ENCODE peak calls at places on chromosomes 11 and 22, in four cellular contexts. W is HepG2, K is K562, N is SK-N-SH. T is an unnamed sample.

GRCh38 chr22:20965104-20965887 is 1.8 kb upstream of the AIFM3 start:
- DNase-seq in W (no peak), K (peak), N (peak), T (no peak)

GRCh38 chr22:25627271-25627848 is 62.9 kb downstream of the GRK3 start:
- DNase-seq in W (no peak), K (no peak), N (peak), T (no peak)

GRCh38 chr22:16824718-16825687 is at the start of gene XKR3:
- DNase-seq in W (no peak), K (no peak), N (no peak), T (peak)

GRCh38 chr11:60870276-60870675 is 2.9 kb downstream of the ZP1 start:
- DNase-seq in W (no peak), K (peak), N (peak), T (no peak)

GRCh38 chr11:93490996-93491618 is 52.1 kb downstream of the SMCO4 start:
- DNase-seq in W (no peak), K (peak), N (no peak), T (no peak)

GRCh38 chr22:35451602-35452001 is 51.7 kb downstream of the MCM5 start:
- DNase-seq in W (no peak), K (no peak), N (no peak), T (no peak)

GRCh38 chr11:108341654-108342053 is 118.8 kb downstream of the ATM start:
- DNase-seq in W (no peak), K (no peak), N (no peak), T (no peak)

GRCh38 chr11:43579171-43579918 is 101.2 kb upstream of the HSD17B12 start:
- DNase-seq in W (no peak), K (peak), N (peak), T (no peak)

GRCh38 chr11:33476945-33477584 is 219.9 kb downstream of the HIPK3 start:
- DNase-seq in W (no peak), K (no peak), N (no peak), T (no peak)

GRCh38 chr22:35409783-35410662 is 10.1 kb downstream of the MCM5 start:
- DNase-seq in W (no peak), K (no peak), N (no peak), T (peak)

GRCh38 chr22:42959472-42960145 is 55.3 kb downstream of the PACSIN2 start:
- DNase-seq in W (peak), K (peak), N (peak), T (no peak)

GRCh38 chr22:41286639-41287091 is 678 bp upstream of the RANGAP1 start:
- DNase-seq in W (peak), K (no peak), N (peak), T (peak)

DNA sequence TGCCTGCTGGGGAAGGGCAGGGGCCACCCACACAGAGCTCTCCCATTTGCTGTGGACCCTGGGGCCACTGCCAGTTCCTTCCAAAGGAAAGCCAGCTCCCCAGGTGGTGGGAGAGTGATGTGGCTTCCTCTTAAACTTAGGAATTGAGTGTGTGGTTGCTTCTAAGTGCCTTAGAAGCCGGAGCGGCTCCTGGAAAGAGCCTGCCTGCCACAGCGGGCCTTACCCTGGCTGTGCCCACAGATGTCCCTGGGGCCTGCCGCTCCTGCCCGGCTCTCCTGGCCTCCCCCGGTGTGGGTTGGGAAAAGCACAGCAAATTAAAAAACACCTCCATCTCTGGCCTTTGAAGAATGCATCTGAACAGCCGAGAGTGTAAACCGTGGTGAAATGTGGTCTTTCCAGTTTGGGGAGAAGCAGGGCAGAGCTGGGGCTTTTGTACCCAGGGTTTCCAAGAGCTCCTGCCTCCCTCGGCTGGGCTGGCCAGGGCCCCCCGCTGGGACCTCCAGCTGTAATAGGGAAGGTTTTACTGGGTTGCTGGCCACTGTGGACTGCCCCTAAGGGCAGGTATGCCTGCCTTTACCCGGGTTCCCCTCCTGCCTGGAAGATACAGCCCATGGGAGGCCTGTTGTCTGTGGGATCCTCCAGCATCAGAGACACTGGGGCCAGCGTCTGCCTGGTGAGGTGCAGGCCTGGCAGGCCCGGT is 30.2 kb downstream of the LRP5 start:
- DNase-seq in W (no peak), K (no peak), N (peak), T (no peak)
- H2AFZ ChIP-seq in W (no peak), K (no peak), N (no peak), T (no peak)

DNA sequence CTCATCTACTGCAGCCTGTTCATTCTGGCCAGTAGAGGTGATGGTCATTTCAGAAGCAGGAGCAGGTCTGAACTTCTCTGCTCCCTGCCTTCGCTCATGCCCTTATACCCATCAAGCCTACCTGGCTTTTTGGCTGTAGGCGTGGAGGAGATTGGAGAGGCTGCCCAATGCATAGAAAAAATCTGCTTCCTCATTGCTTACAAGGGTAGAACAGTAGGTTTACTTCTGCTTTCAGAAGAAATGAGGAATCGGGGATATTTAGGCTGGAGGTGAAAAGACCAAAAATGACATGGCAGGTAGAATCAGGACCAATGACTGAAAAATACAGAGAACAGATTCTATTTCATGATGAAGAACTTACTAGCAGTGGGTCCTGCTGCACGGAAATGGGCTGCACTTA is 72.9 kb upstream of the YWHAH start:
- DNase-seq in W (no peak), K (no peak), N (no peak), T (no peak)
- TF ChIP-seq SIN3A in W (no peak), K (no peak), N (no peak), T (no peak)

GRCh38 chr11:85048801-85049200 is 578.3 kb downstream of the DLG2 start:
- DNase-seq in W (no peak), K (no peak), N (no peak), T (no peak)

GRCh38 chr11:85052636-85053035 is 574.5 kb downstream of the DLG2 start:
- DNase-seq in W (no peak), K (no peak), N (no peak), T (no peak)
- TF ChIP-seq SMC3 in W (no peak), K (no peak), N (no peak), T (no peak)

DNA sequence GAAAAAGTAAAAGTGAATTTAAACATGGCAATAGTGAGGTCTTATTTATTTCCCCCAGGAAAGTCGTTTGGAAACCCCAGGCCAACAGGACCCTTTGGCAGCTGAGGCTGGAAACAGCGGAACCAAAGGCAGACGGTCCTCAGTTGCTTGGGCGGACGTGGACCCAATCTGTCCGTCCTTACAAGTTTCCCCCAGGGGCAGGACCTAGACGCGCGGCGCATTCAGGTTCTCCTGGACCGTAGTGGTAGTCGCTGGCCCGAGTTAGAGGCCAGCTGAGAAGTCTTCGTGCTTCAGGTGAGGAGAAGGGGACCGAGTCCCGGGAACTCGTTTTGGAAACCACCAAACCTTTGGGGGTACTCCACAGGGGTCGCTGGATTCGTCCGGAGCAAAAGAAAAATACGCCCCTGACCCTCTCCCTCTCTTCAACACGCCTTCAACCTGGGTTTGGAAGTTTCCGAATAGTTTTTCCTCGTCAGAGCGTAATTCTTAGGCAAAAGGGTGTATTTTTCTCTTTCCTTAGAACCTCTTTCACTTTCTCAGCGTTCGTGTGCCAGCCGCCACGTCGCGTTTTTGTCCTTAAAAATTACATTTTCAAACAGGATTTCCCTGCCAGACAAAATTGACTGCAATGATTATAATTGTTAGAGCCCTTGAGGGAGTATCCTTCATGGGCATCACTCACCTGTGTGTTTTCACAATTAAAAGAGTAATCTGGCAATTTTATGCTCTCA is 2.1 kb downstream of the METTL15 start:
- DNase-seq in W (peak), K (peak), N (peak), T (peak)
- H2AFZ ChIP-seq in W (peak), K (peak), N (peak), T (peak)